ENCODE peak calls at places on chromosome 12, in six cellular contexts. D, M, H, I, J and K are unnamed samples.

GRCh38 chr12:68375701-68376469 is 43.7 kb upstream of the MDM1 start:
- DNase-seq in D (peak), J (no peak), H (no peak), I (no peak), M (no peak), K (no peak)

GRCh38 chr12:132052191-132052932 is 91.8 kb downstream of the DDX51 start:
- DNase-seq in H (no peak), D (no peak), I (no peak), J (peak), M (no peak), K (no peak)

GRCh38 chr12:87086118-87086891 is 830.1 kb upstream of the MGAT4C start:
- DNase-seq in M (no peak), J (no peak), H (no peak), D (no peak), I (peak), K (no peak)

GRCh38 chr12:10620078-10620779 is 6.8 kb upstream of the MAGOHB start:
- DNase-seq in D (no peak), I (no peak), M (no peak), J (no peak), H (no peak), K (no peak)

GRCh38 chr12:106918746-106919145 is 37.0 kb upstream of the TMEM263 start:
- DNase-seq in I (peak), D (no peak), H (no peak), J (no peak), M (no peak), K (no peak)

GRCh38 chr12:48285751-48286650 is 64.7 kb downstream of the ZNF641 start:
- DNase-seq in M (no peak), H (no peak), J (no peak), D (no peak), I (no peak), K (no peak)

GRCh38 chr12:124603143-124603542 is 35.7 kb upstream of the NCOR2 start:
- DNase-seq in J (no peak), M (no peak), I (no peak), H (no peak), D (no peak), K (no peak)

GRCh38 chr12:9961106-9961505 is 10.1 kb upstream of the CLEC12A start:
- DNase-seq in I (no peak), D (no peak), M (no peak), J (no peak), H (no peak), K (peak)

GRCh38 chr12:79935624-79936040 is 735 bp upstream of the PPP1R12A start:
- DNase-seq in H (no peak), I (peak), D (no peak), J (no peak), M (peak), K (peak)

GRCh38 chr12:38983117-38983571 is 77.8 kb upstream of the CPNE8 start:
- DNase-seq in M (no peak), I (no peak), D (no peak), H (no peak), J (no peak), K (peak)

GRCh38 chr12:120999191-121000120 is 16.8 kb downstream of the C12orf43 start:
- DNase-seq in M (no peak), J (no peak), D (no peak), I (peak), H (no peak), K (no peak)

DNA sequence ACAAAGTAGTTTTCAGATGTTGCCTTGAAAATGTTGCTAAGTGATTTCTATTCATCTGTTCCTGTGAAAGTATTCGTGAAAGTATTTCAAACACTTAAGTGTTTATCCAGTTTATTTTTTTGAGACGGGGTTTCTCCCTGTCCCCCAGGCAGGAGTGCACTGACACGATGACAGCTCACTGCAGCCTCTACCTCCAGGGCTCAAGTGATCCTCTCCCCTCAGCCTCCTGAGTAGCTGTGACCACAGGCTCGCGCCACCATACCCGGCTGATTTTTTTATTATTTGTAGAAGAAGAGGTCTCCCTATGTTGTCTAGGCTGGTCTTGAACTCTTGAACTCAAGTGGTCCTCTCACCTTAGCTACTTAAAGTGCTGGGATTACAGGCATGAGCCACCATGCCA is 1.7 kb downstream of the ZDHHC17 start:
- DNase-seq in H (no peak), M (no peak), I (no peak), J (no peak), D (no peak), K (no peak)
- H3K4me3 ChIP-seq in H (peak), M (no peak), I (no peak), J (peak), D (peak), K (no peak)

GRCh38 chr12:49364989-49365388 is 2.3 kb upstream of the SPATS2 start:
- DNase-seq in D (no peak), H (no peak), J (no peak), I (peak), M (no peak), K (no peak)

GRCh38 chr12:49368240-49368600 is 958 bp downstream of the SPATS2 start:
- DNase-seq in J (no peak), I (no peak), H (no peak), M (no peak), D (no peak), K (no peak)

GRCh38 chr12:49367381-49368239 is at the start of gene SPATS2:
- DNase-seq in I (peak), M (no peak), D (no peak), J (peak), H (no peak), K (peak)

GRCh38 chr12:49365542-49365941 is 1.7 kb upstream of the SPATS2 start:
- DNase-seq in M (no peak), D (no peak), J (no peak), H (no peak), I (peak), K (no peak)

GRCh38 chr12:49366652-49367380 is 446 bp upstream of the SPATS2 start:
- DNase-seq in J (peak), I (peak), D (peak), M (no peak), H (peak), K (peak)
- TF ChIP-seq CTCF in J (peak), I (peak), D (peak), M (peak), H (peak), K (peak)

DNA sequence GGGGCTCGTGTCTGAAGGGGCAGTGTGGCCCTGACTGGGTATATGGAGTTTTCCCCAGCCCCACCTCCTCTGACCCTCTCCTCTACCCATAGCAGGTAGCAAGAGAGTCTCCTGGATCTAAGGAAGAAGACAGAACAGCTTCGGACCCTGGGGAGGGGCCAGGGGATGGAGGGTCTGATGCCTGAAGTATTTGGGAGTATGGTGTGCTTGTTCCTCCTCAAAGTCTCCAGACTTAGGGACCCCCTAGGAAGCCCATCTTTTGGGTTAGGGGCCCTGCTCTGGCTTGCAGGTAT is 579 bp upstream of the HOXC8 start:
- DNase-seq in D (no peak), J (no peak), M (no peak), H (no peak), I (no peak), K (no peak)
- H3K4me3 ChIP-seq in D (no peak), J (no peak), M (no peak), H (no peak), I (no peak), K (no peak)

GRCh38 chr12:2267624-2268477 is 215.1 kb downstream of the CACNA1C start:
- DNase-seq in J (no peak), H (no peak), M (peak), D (peak), I (peak), K (no peak)
- TF ChIP-seq CTCF in J (no peak), H (no peak), M (no peak), D (no peak), I (no peak), K (no peak)